ENCODE peak calls at places on chromosomes 16 and 17, in eight cellular contexts. T, O, G, M, Q, R, F and K are unnamed samples.

GRCh38 chr16:23124315-23124714 is 24.9 kb downstream of the USP31 start:
- DNase-seq in T (peak; percentile 88), O (no peak), G (no peak), M (no peak), Q (no peak), R (no peak), F (no peak), K (no peak)

GRCh38 chr16:68640972-68641371 is 4.1 kb upstream of the CDH3 start:
- DNase-seq in T (peak; percentile 8), O (no peak), G (peak; percentile 0), M (no peak), Q (peak; percentile 64), R (no peak), F (no peak), K (no peak)

GRCh38 chr17:28880572-28880945 is 17.0 kb downstream of the FLOT2 start:
- DNase-seq in T (no peak), O (no peak), G (peak; percentile 35), M (no peak), Q (no peak), R (no peak), F (no peak), K (no peak)

GRCh38 chr17:40550608-40551007 is 14.7 kb downstream of the CCR7 start:
- DNase-seq in T (no peak), O (no peak), G (no peak), M (peak; percentile 23), Q (no peak), R (no peak), F (no peak), K (no peak)

GRCh38 chr16:2019500-2019899 is at the start of gene NPW:
- DNase-seq in T (no peak), O (no peak), G (no peak), M (no peak), Q (no peak), R (no peak), F (no peak), K (no peak)

GRCh38 chr17:44543213-44543904 is 13.9 kb upstream of the FZD2 start:
- DNase-seq in T (no peak), O (no peak), G (peak; percentile 52), M (no peak), Q (no peak), R (no peak), F (no peak), K (no peak)

GRCh38 chr17:21165922-21166598 is 39.3 kb downstream of the DHRS7B start:
- DNase-seq in T (no peak), O (no peak), G (no peak), M (no peak), Q (no peak), R (no peak), F (no peak), K (no peak)

GRCh38 chr17:1331708-1332107 is 52.2 kb downstream of the TRARG1 start:
- DNase-seq in T (no peak), O (no peak), G (peak; percentile 28), M (no peak), Q (no peak), R (no peak), F (no peak), K (no peak)

GRCh38 chr17:16442141-16442540 is 26.8 kb downstream of the TRPV2 start:
- DNase-seq in T (no peak), O (no peak), G (no peak), M (no peak), Q (no peak), R (no peak), F (no peak), K (no peak)

GRCh38 chr16:19344224-19344801 is 58.8 kb downstream of the CLEC19A start:
- DNase-seq in T (no peak), O (no peak), G (peak; percentile 51), M (no peak), Q (no peak), R (no peak), F (no peak), K (no peak)

GRCh38 chr17:36594626-36595401 is 3.1 kb downstream of the DHRS11 start:
- DNase-seq in T (no peak), O (no peak), G (peak; percentile 33), M (no peak), Q (no peak), R (no peak), F (no peak), K (no peak)

GRCh38 chr17:74089869-74090464 is 113.5 kb upstream of the RPL38 start:
- DNase-seq in T (peak; percentile 17), O (no peak), G (peak; percentile 68), M (peak; percentile 81), Q (peak; percentile 54), R (peak; percentile 66), F (peak; percentile 49), K (no peak)

GRCh38 chr16:56047307-56048234 is 143.7 kb upstream of the GNAO1 start:
- DNase-seq in T (no peak), O (no peak), G (no peak), M (no peak), Q (no peak), R (no peak), F (no peak), K (no peak)

GRCh38 chr16:87231295-87231694 is 85.9 kb downstream of the C16orf95 start:
- DNase-seq in T (no peak), O (no peak), G (no peak), M (no peak), Q (no peak), R (no peak), F (no peak), K (no peak)

GRCh38 chr17:1005361-1005946 is 8.5 kb downstream of the TIMM22 start:
- DNase-seq in T (peak; percentile 79), O (no peak), G (no peak), M (peak; percentile 63), Q (no peak), R (no peak), F (peak; percentile 45), K (no peak)